ENCODE peak calls at places on chromosomes 13 and 19, in nine cellular contexts. N is CD8-positive, alpha-beta T cell; D is heart left ventricle; W is SJCRH30; J is CD4-positive, alpha-beta memory T cell; K is psoas muscle; Y is astrocyte; I is upper lobe of right lung; O is cardiac muscle cell. Z is an unnamed sample.

GRCh38 chr19:41097302-41097701 is 9.1 kb downstream of the CYP2A13 start:
- DNase-seq in K (no peak), D (no peak), O (no peak), J (no peak), W (no peak), N (no peak), Y (no peak), I (no peak), Z (no peak)

GRCh38 chr19:4277051-4277700 is 1.9 kb upstream of the SHD start:
- DNase-seq in W (no peak), I (no peak), D (no peak), O (no peak), J (no peak), N (no peak), K (no peak), Y (no peak), Z (no peak)

GRCh38 chr19:10915511-10916091 is 12.8 kb downstream of the YIPF2 start:
- DNase-seq in J (no peak), Y (peak), K (peak), I (no peak), W (no peak), O (peak), D (no peak), N (no peak), Z (no peak)

GRCh38 chr19:57096640-57097361 is 23.0 kb upstream of the USP29 start:
- DNase-seq in N (no peak), K (no peak), D (no peak), O (peak), J (no peak), I (no peak), Y (no peak), W (peak), Z (no peak)

GRCh38 chr19:17035842-17036424 is 9.3 kb upstream of the CPAMD8 start:
- DNase-seq in Y (no peak), J (no peak), W (peak), I (no peak), K (no peak), N (no peak), O (no peak), D (peak), Z (no peak)

GRCh38 chr13:74219571-74219970 is 85.4 kb upstream of the KLF12 start:
- DNase-seq in Y (peak), K (no peak), N (no peak), O (no peak), I (no peak), J (no peak), D (no peak), W (no peak), Z (no peak)

GRCh38 chr19:17226002-17226933 is at the start of gene OCEL1:
- DNase-seq in J (peak), K (peak), O (peak), W (peak), Y (peak), I (peak), D (peak), N (peak), Z (peak)

GRCh38 chr19:29211562-29212416 is 1.2 kb downstream of the UQCRFS1 start:
- DNase-seq in I (no peak), W (peak), O (peak), J (peak), N (no peak), K (no peak), D (no peak), Y (peak), Z (no peak)

GRCh38 chr19:55830656-55831055 is 1.1 kb downstream of the NLRP11 start:
- DNase-seq in D (no peak), O (no peak), J (no peak), W (no peak), I (no peak), Y (no peak), K (no peak), N (no peak), Z (no peak)

GRCh38 chr19:49157445-49158224 is at the start of gene TRPM4:
- DNase-seq in W (peak), O (peak), I (peak), J (no peak), Y (peak), K (peak), N (no peak), D (peak), Z (no peak)

GRCh38 chr13:32086791-32087441 is 55.3 kb downstream of the FRY start:
- DNase-seq in Y (no peak), K (no peak), D (no peak), W (no peak), N (no peak), O (peak), J (no peak), I (no peak), Z (no peak)

GRCh38 chr13:37029617-37030016 is 29.0 kb downstream of the EXOSC8 start:
- DNase-seq in I (no peak), O (no peak), D (no peak), K (no peak), J (no peak), N (no peak), W (no peak), Y (peak), Z (no peak)

GRCh38 chr19:56316728-56317127 is 2.1 kb upstream of the ZSCAN5A start:
- DNase-seq in Y (no peak), W (no peak), J (no peak), O (no peak), D (no peak), N (no peak), I (no peak), K (no peak), Z (no peak)

GRCh38 chr13:113209336-113209879 is at the start of gene CUL4A:
- DNase-seq in W (peak), J (peak), K (peak), Y (peak), N (peak), O (peak), I (peak), D (peak), Z (no peak)

GRCh38 chr13:110273254-110273653 is 33.7 kb downstream of the COL4A1 start:
- DNase-seq in Y (no peak), J (no peak), I (no peak), N (no peak), W (no peak), O (no peak), D (peak), K (no peak), Z (no peak)

GRCh38 chr19:38877781-38878574 is at the start of gene RINL:
- DNase-seq in I (peak), O (no peak), N (peak), K (no peak), J (peak), Y (no peak), D (peak), W (no peak), Z (no peak)

GRCh38 chr13:36736119-36736726 is 62.4 kb downstream of the SERTM1 start:
- DNase-seq in Y (peak), O (peak), I (no peak), K (no peak), W (peak), J (peak), N (no peak), D (peak), Z (peak)

GRCh38 chr13:109385161-109385560 is 401.2 kb downstream of the IRS2 start:
- DNase-seq in K (no peak), W (no peak), Y (peak), J (no peak), O (peak), I (no peak), N (no peak), D (no peak), Z (no peak)

GRCh38 chr13:69108486-69108885 is 999.1 kb upstream of the ATXN8OS start:
- DNase-seq in Y (no peak), I (no peak), J (no peak), K (no peak), N (no peak), O (no peak), W (no peak), D (no peak), Z (no peak)

GRCh38 chr13:66532146-66532545 is 698.0 kb downstream of the PCDH9 start:
- DNase-seq in O (peak), Y (peak), N (no peak), I (no peak), K (no peak), W (no peak), D (no peak), J (no peak), Z (no peak)

GRCh38 chr19:38649305-38650179 is 2.1 kb downstream of the ACTN4 start:
- DNase-seq in N (no peak), J (no peak), O (no peak), Y (no peak), K (peak), D (peak), I (peak), W (no peak), Z (no peak)

GRCh38 chr19:12773571-12773970 is 1.8 kb downstream of the HOOK2 start:
- DNase-seq in O (no peak), N (no peak), K (no peak), Y (no peak), W (peak), I (no peak), D (no peak), J (no peak), Z (no peak)

GRCh38 chr13:45196622-45197021 is 4.2 kb downstream of the KCTD4 start:
- DNase-seq in I (no peak), N (no peak), Y (peak), W (no peak), K (no peak), J (no peak), D (no peak), O (peak), Z (no peak)

GRCh38 chr13:40503966-40504591 is 162.4 kb downstream of the FOXO1 start:
- DNase-seq in N (no peak), O (peak), K (no peak), J (no peak), W (no peak), D (no peak), I (no peak), Y (peak), Z (no peak)

GRCh38 chr19:17985037-17985818 is 18.3 kb downstream of the KCNN1 start:
- DNase-seq in I (no peak), Y (no peak), K (no peak), D (no peak), O (no peak), J (no peak), N (no peak), W (peak), Z (no peak)

GRCh38 chr19:29259153-29259552 is 46.2 kb upstream of the UQCRFS1 start:
- DNase-seq in J (no peak), D (no peak), N (peak), K (no peak), W (peak), I (no peak), Y (no peak), O (no peak), Z (no peak)

GRCh38 chr19:22622901-22623840 is 11.0 kb upstream of the ZNF492 start:
- DNase-seq in O (no peak), N (no peak), K (peak), W (no peak), I (peak), J (no peak), Y (no peak), D (peak), Z (no peak)
- H3K4me3 ChIP-seq in O (no peak), N (no peak), K (peak), W (no peak), I (no peak), J (no peak), Y (no peak), D (peak), Z (no peak)

DNA sequence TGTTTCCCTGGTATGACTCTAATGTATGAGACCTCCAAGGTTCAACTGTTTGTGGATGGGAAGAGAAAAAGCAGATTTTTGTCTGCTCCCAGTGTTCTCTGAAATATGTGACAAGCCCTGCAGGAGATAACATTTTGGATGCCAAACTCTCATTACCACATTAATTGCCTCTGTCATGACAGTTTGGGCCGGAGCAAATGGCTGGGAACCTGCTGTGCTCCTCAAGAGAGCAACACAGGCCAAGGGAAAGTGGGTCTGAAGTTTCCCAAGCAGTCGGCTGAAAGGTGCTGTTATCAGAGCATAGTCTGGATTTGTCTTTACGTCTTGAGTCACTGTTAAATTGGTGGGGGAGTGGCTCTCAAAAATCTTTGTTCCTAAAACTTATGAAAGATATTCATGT is 844.6 kb downstream of the PCDH17 start:
- DNase-seq in K (no peak), N (no peak), O (no peak), W (no peak), J (no peak), D (no peak), I (no peak), Y (no peak), Z (no peak)
- H3K27ac ChIP-seq in K (no peak), N (no peak), O (no peak), W (no peak), J (no peak), D (no peak), I (no peak), Y (no peak), Z (no peak)

GRCh38 chr13:29284726-29285125 is 310.8 kb downstream of the SLC7A1 start:
- DNase-seq in N (no peak), Y (no peak), J (no peak), W (peak), I (no peak), O (no peak), K (no peak), D (no peak), Z (no peak)
- H3K4me3 ChIP-seq in N (no peak), Y (no peak), J (no peak), W (no peak), I (no peak), O (no peak), K (no peak), D (no peak), Z (no peak)

GRCh38 chr13:33496336-33496735 is 210.8 kb upstream of the STARD13 start:
- DNase-seq in O (no peak), J (no peak), I (no peak), Y (no peak), N (no peak), D (no peak), W (no peak), K (no peak), Z (no peak)

GRCh38 chr13:33493672-33494365 is 208.3 kb upstream of the STARD13 start:
- DNase-seq in Y (no peak), N (no peak), O (peak), J (no peak), D (no peak), W (no peak), I (no peak), K (no peak), Z (no peak)

GRCh38 chr13:33494596-33495214 is 209.2 kb upstream of the STARD13 start:
- DNase-seq in I (no peak), Y (peak), D (peak), J (no peak), N (no peak), O (peak), K (no peak), W (peak), Z (no peak)

GRCh38 chr13:33497146-33497845 is 211.7 kb upstream of the STARD13 start:
- DNase-seq in K (no peak), J (no peak), Y (peak), W (no peak), N (no peak), I (no peak), O (peak), D (no peak), Z (no peak)
- H3K27ac ChIP-seq in K (no peak), J (no peak), Y (peak), W (no peak), N (no peak), I (peak), O (no peak), D (peak), Z (no peak)

GRCh38 chr19:50508850-50509190 is 2.2 kb downstream of the JOSD2 start:
- DNase-seq in N (no peak), I (no peak), K (no peak), D (no peak), J (no peak), O (no peak), Y (no peak), W (no peak), Z (no peak)
- H3K4me3 ChIP-seq in N (no peak), I (no peak), K (no peak), D (no peak), J (no peak), O (no peak), Y (no peak), W (no peak), Z (no peak)

DNA sequence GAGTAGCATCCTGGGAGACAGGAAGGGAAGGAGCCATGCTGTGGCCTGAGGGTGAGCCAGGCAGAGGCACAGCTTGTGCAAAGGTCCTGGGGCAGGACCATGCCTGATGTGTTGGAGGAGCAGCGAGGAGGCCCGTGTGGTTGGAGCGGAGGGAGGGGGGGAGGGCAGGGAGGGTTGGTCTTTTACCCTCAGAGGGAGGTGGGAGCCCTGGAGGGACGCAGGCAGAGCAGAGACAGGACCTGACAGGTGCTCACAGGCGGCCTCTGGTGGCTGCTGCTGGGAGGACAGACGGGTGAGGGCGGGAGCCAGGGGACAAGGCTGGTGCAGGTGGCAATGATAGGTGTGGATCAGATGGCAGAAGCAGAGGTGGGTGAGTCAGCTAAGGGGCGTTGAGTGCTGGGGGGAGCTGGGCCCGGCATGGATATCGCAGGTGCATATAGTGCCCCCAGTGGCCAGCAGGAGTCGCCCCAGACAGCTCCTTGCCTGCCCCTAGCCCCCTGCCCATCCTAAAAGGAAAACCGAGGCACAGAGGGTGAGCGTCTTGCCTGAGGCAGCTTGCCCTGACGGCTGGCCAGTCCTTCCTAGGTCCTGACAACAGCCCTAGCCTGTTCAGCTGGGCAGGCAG is 9.8 kb upstream of the GNA15 start:
- DNase-seq in D (no peak), W (peak), O (peak), Y (no peak), K (peak), I (peak), J (peak), N (peak), Z (peak)
- H3K27ac ChIP-seq in D (no peak), W (no peak), O (no peak), Y (no peak), K (no peak), I (no peak), J (no peak), N (no peak), Z (no peak)

DNA sequence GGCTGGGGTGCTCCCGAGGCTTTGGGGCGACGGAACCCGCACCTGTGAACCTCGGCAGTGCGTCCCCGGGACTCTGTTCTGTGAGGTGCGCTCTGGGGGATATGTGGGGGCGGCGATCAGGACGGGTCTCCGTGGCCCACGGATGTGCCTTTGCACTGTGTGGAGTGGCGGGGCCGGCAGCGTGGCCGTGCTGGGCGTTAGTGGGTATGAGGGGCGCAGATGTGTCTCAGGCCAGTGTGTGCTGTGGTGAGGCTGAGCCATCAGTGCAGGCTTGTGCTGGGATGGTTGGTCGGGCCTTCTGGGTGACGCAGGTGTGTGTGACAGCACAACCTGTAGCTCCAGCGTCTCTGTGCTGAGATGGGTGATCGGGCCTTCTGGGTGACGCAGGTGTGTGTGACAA is 16.9 kb downstream of the ZNF331 start:
- DNase-seq in N (no peak), Y (no peak), I (no peak), K (no peak), J (no peak), W (no peak), O (no peak), D (no peak), Z (no peak)
- H3K4me3 ChIP-seq in N (peak), Y (peak), I (peak), K (peak), J (peak), W (peak), O (peak), D (peak), Z (no peak)

Z was measured in iPS DF 6.9.